ENCODE peak calls at places on chromosomes 3 and 15, in seven cellular contexts. Z is fibroblast of pulmonary artery, A is GM06990, Q is GM23338, D is progenitor cell of endocrine pancreas, O is IMR-90, G is astrocyte of the spinal cord. Y is an unnamed sample.

GRCh38 chr15:58593870-58594269 is 155.6 kb downstream of the ADAM10 start:
- DNase-seq in Z (no peak), A (no peak), Q (no peak), D (no peak), O (no peak), G (no peak), Y (peak; percentile 25)

GRCh38 chr3:161263057-161263456 is 41.9 kb downstream of the NMD3 start:
- DNase-seq in Z (peak; percentile 53), A (no peak), Q (no peak), D (no peak), O (peak; percentile 65), G (peak; percentile 32), Y (no peak)

GRCh38 chr15:77098572-77098971 is 27.7 kb upstream of the TSPAN3 start:
- DNase-seq in Z (no peak), A (no peak), Q (no peak), D (no peak), O (no peak), G (no peak), Y (no peak)

GRCh38 chr3:52472239-52472783 is 16.9 kb downstream of the NISCH start:
- DNase-seq in Z (no peak), A (no peak), Q (no peak), D (no peak), O (no peak), G (no peak), Y (no peak)

GRCh38 chr15:69394556-69395282 is 19.4 kb upstream of the KIF23 start:
- DNase-seq in Z (peak; percentile 77), A (peak; percentile 65), Q (peak; percentile 92), D (peak; percentile 86), O (peak; percentile 64), G (peak; percentile 64), Y (peak; percentile 89)

GRCh38 chr3:185046623-185047022 is 106.2 kb downstream of the C3orf70 start:
- DNase-seq in Z (no peak), A (no peak), Q (no peak), D (no peak), O (no peak), G (no peak), Y (no peak)

GRCh38 chr15:43118276-43118675 is 12.4 kb upstream of the UBR1 start:
- DNase-seq in Z (no peak), A (no peak), Q (no peak), D (no peak), O (no peak), G (no peak), Y (no peak)

GRCh38 chr3:114496021-114496434 is 202.2 kb downstream of the TIGIT start:
- DNase-seq in Z (peak; percentile 50), A (no peak), Q (no peak), D (no peak), O (peak; percentile 72), G (peak; percentile 76), Y (no peak)

GRCh38 chr15:95975212-95975611 is 355.3 kb upstream of the NR2F2 start:
- DNase-seq in Z (no peak), A (peak; percentile 56), Q (no peak), D (no peak), O (no peak), G (peak; percentile 13), Y (peak; percentile 6)

GRCh38 chr15:96390986-96391385 is 60.5 kb downstream of the NR2F2 start:
- DNase-seq in Z (no peak), A (no peak), Q (no peak), D (no peak), O (no peak), G (no peak), Y (no peak)

GRCh38 chr3:16126634-16127033 is 47.8 kb upstream of the GALNT15 start:
- DNase-seq in Z (no peak), A (no peak), Q (peak; percentile 19), D (no peak), O (no peak), G (no peak), Y (no peak)

GRCh38 chr3:66047321-66048050 is 8.8 kb upstream of the MAGI1 start:
- DNase-seq in Z (peak; percentile 90), A (no peak), Q (no peak), D (no peak), O (peak; percentile 80), G (peak; percentile 36), Y (no peak)

GRCh38 chr3:123262226-123262625 is 60.5 kb downstream of the SEC22A start:
- DNase-seq in Z (no peak), A (no peak), Q (no peak), D (no peak), O (no peak), G (no peak), Y (no peak)

GRCh38 chr3:61875976-61876671 is 314.8 kb downstream of the PTPRG start:
- DNase-seq in Z (no peak), A (no peak), Q (no peak), D (no peak), O (no peak), G (no peak), Y (no peak)

GRCh38 chr3:61876797-61877196 is 315.4 kb downstream of the PTPRG start:
- DNase-seq in Z (peak; percentile 78), A (no peak), Q (no peak), D (no peak), O (peak; percentile 72), G (peak; percentile 40), Y (no peak)

GRCh38 chr3:61875488-61875887 is 314.1 kb downstream of the PTPRG start:
- DNase-seq in Z (no peak), A (no peak), Q (no peak), D (no peak), O (no peak), G (no peak), Y (no peak)

GRCh38 chr3:61875073-61875472 is 313.7 kb downstream of the PTPRG start:
- DNase-seq in Z (peak; percentile 55), A (no peak), Q (peak; percentile 82), D (no peak), O (peak; percentile 62), G (peak; percentile 39), Y (no peak)

DNA sequence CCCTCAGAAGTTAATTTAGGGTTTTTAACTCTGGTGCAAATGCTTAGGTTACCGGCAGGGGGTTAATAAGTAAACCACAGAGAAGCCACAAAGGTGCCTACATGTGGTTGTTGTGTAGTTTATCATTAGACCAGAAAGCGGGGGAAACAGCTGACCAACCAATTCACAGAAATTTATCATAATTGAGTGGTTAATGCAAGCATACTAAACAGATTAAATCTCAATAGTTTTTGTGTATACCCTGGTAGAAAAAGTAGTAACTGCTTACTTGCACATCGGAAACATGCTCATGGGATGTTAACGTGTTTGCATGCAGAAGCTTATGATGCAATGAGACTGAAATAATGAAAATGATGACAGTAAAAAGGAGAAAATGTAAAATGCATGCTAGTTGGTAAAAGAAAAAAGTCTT is 316.0 kb downstream of the PTPRG start:
- DNase-seq in Z (peak; percentile 15), A (peak; percentile 30), Q (peak; percentile 52), D (no peak), O (no peak), G (peak; percentile 32), Y (peak; percentile 39)
- TF ChIP-seq CTCF in Z (peak; percentile 15), A (peak; percentile 31), Q (no peak), D (peak; percentile 58), O (no peak), G (no peak), Y (no peak)

GRCh38 chr3:129352045-129352444 is 73.4 kb downstream of the HMCES start:
- DNase-seq in Z (no peak), A (no peak), Q (peak; percentile 78), D (no peak), O (no peak), G (no peak), Y (no peak)
- TF ChIP-seq CTCF in Z (peak; percentile 17), A (peak; percentile 32), Q (peak; percentile 33), D (peak; percentile 26), O (no peak), G (no peak), Y (peak; percentile 5)

DNA sequence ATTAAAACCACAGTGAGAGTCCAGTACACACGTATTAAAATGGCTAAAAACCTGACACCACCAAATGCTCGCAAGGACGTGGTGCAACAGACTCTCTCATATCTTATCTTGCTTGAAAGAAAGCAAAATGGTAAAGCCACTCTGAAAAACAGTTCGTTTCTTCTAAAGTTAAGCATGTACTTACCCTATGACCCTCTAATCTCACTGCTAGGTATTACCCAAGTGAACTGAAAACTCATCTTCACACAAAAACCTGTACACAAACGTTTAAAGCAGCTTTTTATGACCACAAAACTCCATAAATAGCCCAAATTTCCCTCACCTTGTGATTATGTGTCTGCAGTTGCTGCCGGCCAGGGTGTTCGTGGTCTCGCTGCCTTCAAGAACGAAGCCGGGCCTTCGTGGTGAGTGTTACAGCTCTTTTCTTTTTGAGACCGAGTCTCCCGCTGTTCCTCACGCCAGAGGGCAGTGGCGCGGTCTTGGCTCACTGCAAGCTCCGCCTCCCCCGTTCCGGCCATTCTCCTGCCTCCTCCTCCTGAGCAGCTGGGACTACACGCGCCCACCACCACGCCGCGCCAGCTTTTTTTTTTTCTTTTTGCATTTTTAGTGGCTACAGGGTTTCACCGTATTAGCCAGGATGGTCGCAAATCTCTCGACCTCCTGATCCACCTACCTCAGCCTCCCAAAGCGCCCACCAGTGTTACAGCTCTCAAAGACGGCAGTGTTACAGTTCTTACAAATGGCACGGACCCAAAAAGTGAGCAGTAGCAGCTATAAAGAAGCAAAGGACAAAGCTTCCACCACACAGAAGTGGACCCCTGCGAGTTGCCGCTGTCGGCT is 165.4 kb downstream of the TJP1 start:
- DNase-seq in Z (peak; percentile 36), A (no peak), Q (peak; percentile 92), D (peak; percentile 59), O (no peak), G (no peak), Y (no peak)
- TF ChIP-seq CTCF in Z (peak; percentile 12), A (no peak), Q (peak; percentile 51), D (peak; percentile 59), O (no peak), G (no peak), Y (no peak)

GRCh38 chr3:97957617-97958311 is 14.5 kb downstream of the RIOX2 start:
- DNase-seq in Z (no peak), A (no peak), Q (no peak), D (no peak), O (no peak), G (no peak), Y (no peak)

GRCh38 chr3:97956051-97956450 is 16.2 kb downstream of the RIOX2 start:
- DNase-seq in Z (no peak), A (no peak), Q (no peak), D (no peak), O (no peak), G (no peak), Y (no peak)

GRCh38 chr3:97952280-97952679 is 20.0 kb downstream of the RIOX2 start:
- DNase-seq in Z (peak; percentile 86), A (no peak), Q (no peak), D (no peak), O (peak; percentile 74), G (no peak), Y (no peak)

GRCh38 chr3:97952872-97953271 is 19.4 kb downstream of the RIOX2 start:
- DNase-seq in Z (no peak), A (no peak), Q (no peak), D (no peak), O (no peak), G (no peak), Y (no peak)

DNA sequence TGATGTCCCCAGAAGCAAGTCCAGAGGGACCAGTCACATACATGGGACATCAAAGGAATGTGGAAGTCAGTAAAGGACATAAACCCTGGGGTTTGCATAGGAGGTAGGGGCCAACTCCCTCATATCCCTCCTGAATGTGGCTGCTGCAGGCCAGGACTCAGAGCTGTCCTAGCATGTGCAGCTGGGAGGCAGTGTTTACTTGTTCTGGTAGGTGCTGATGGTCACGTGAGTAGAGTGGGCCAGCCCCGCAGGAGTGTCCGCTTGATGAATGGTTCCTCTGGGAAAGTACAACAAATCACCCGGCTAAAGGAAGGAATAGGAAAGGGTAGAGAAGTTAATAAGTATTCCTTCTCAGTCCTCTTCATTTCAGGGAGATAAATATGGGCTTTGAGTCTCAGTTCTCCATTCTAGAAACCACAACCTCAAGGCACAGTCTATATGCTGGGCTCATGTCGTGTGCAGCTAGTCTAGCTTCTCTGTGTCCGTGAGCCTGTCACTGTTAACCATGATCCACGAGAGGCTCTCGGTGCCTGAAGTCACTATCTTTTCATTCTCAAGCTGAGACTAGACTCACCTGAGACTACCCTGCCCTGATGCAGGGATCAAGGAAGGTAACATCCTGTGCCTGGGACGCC is 17.9 kb downstream of the RIOX2 start:
- DNase-seq in Z (no peak), A (no peak), Q (no peak), D (no peak), O (no peak), G (no peak), Y (no peak)
- TF ChIP-seq CTCF in Z (no peak), A (no peak), Q (peak; percentile 35), D (no peak), O (no peak), G (no peak), Y (no peak)